ENCODE peak calls at places on chromosomes 1 and 21, in five cellular contexts. L is gastrocnemius medialis, W is G401, N is DMS79, M is GF-D8. H is an unnamed sample.

GRCh38 chr1:217526636-217527035 is 104.3 kb downstream of the GPATCH2 start:
- DNase-seq in W (no peak), L (no peak), M (no peak), N (no peak), H (no peak)

GRCh38 chr1:173666646-173667045 is 3.0 kb downstream of the ANKRD45 start:
- DNase-seq in L (no peak), W (no peak), N (no peak), M (no peak), H (no peak)

GRCh38 chr1:40701684-40702083 is 10.2 kb downstream of the NFYC start:
- DNase-seq in W (no peak), N (no peak), L (no peak), M (no peak), H (no peak)

GRCh38 chr1:95659166-95659565 is 425.2 kb downstream of the RWDD3 start:
- DNase-seq in M (no peak), L (no peak), N (no peak), W (no peak), H (no peak)

GRCh38 chr1:52659851-52660596 is 27.1 kb downstream of the SHISAL2A start:
- DNase-seq in N (no peak), M (no peak), L (no peak), W (no peak), H (no peak)

GRCh38 chr1:90745972-90746371 is 28.9 kb upstream of the BARHL2 start:
- DNase-seq in W (no peak), L (no peak), N (no peak), M (no peak), H (no peak)

GRCh38 chr21:45562965-45563364 is 20.7 kb upstream of the SLC19A1 start:
- DNase-seq in W (no peak), N (no peak), L (no peak), M (no peak), H (no peak)

GRCh38 chr1:58814251-58815068 is 30.6 kb upstream of the JUN start:
- DNase-seq in N (no peak), M (no peak), W (no peak), L (peak), H (no peak)

GRCh38 chr21:46003575-46004007 is 22.0 kb downstream of the COL6A1 start:
- DNase-seq in N (no peak), M (no peak), L (no peak), W (no peak), H (no peak)

GRCh38 chr1:1203561-1204424 is 2.6 kb downstream of the TNFRSF18 start:
- DNase-seq in W (no peak), M (no peak), L (no peak), N (no peak), H (no peak)